ENCODE peak calls at places on chromosomes 6 and 20, in five cellular contexts. Z, V, U, L and A are unnamed samples.

GRCh38 chr20:25624500-25624939 is 706 bp upstream of the NANP start:
- DNase-seq in Z (peak; percentile 31), L (no peak), U (no peak), V (peak; percentile 48), A (no peak)

GRCh38 chr6:6930223-6930880 is 177.4 kb upstream of the RREB1 start:
- DNase-seq in U (no peak), Z (no peak), L (no peak), V (no peak), A (no peak)

GRCh38 chr6:162058281-162058875 is 669.2 kb downstream of the PRKN start:
- DNase-seq in Z (no peak), L (peak; percentile 100), V (no peak), U (no peak), A (peak; percentile 45)

GRCh38 chr6:14996892-14997291 is 249.0 kb upstream of the JARID2 start:
- DNase-seq in V (no peak), L (no peak), Z (no peak), U (no peak), A (no peak)

GRCh38 chr20:31968299-31969126 is 562 bp downstream of the XKR7 start:
- DNase-seq in V (peak; percentile 51), L (peak; percentile 32), U (peak; percentile 86), Z (peak; percentile 57), A (peak; percentile 79)

GRCh38 chr6:50939931-50940330 is 121.3 kb downstream of the TFAP2B start:
- DNase-seq in V (no peak), U (no peak), Z (no peak), L (no peak), A (no peak)

GRCh38 chr20:3749689-3750639 is 17.5 kb downstream of the HSPA12B start:
- DNase-seq in V (no peak), Z (no peak), L (no peak), U (peak; percentile 57), A (no peak)

GRCh38 chr6:157710604-157711003 is 112.4 kb upstream of the SNX9 start:
- DNase-seq in L (peak; percentile 53), V (no peak), Z (no peak), U (no peak), A (peak; percentile 42)

GRCh38 chr20:44011251-44011940 is 96.7 kb downstream of the TOX2 start:
- DNase-seq in Z (no peak), V (no peak), U (no peak), L (no peak), A (no peak)

GRCh38 chr6:106387875-106388274 is 27.4 kb downstream of the CRYBG1 start:
- DNase-seq in L (no peak), U (no peak), V (no peak), Z (no peak), A (no peak)

GRCh38 chr20:31819083-31819784 is at the start of gene MYLK2:
- DNase-seq in Z (no peak), U (no peak), V (no peak), L (no peak), A (no peak)

GRCh38 chr6:10861086-10861485 is 20.8 kb downstream of the GCM2 start:
- DNase-seq in V (no peak), Z (no peak), U (no peak), L (no peak), A (no peak)

GRCh38 chr6:17867880-17868279 is 119.6 kb downstream of the KIF13A start:
- DNase-seq in L (peak; percentile 75), U (no peak), V (no peak), Z (no peak), A (peak; percentile 50)

GRCh38 chr20:21515300-21516179 is 1.7 kb upstream of the NKX2-2 start:
- DNase-seq in V (no peak), Z (no peak), U (no peak), L (no peak), A (peak; percentile 37)

GRCh38 chr6:117518870-117519269 is 36.4 kb downstream of the DCBLD1 start:
- DNase-seq in U (no peak), L (no peak), Z (no peak), V (no peak), A (no peak)

GRCh38 chr6:14079433-14079832 is 38.1 kb upstream of the CD83 start:
- DNase-seq in Z (no peak), L (peak; percentile 40), U (peak; percentile 65), V (no peak), A (peak; percentile 79)

GRCh38 chr6:35557239-35557638 is 44.5 kb upstream of the TULP1 start:
- DNase-seq in Z (no peak), U (no peak), V (no peak), L (no peak), A (no peak)

GRCh38 chr20:59955131-59955796 is 3.0 kb upstream of the CDH26 start:
- DNase-seq in L (peak; percentile 18), Z (no peak), U (no peak), V (no peak), A (no peak)

GRCh38 chr20:48202774-48203173 is 417.5 kb upstream of the SULF2 start:
- DNase-seq in U (no peak), V (no peak), L (no peak), Z (no peak), A (no peak)

GRCh38 chr6:9250852-9251251 is 815.5 kb upstream of the SLC35B3 start:
- DNase-seq in Z (no peak), L (peak; percentile 57), U (no peak), V (no peak), A (peak; percentile 74)

GRCh38 chr6:144999127-144999526 is 714.0 kb downstream of the UTRN start:
- DNase-seq in Z (no peak), U (no peak), V (no peak), L (no peak), A (no peak)

GRCh38 chr6:158072083-158072721 is 90.5 kb downstream of the SYNJ2 start:
- DNase-seq in Z (peak; percentile 62), L (peak; percentile 54), V (peak; percentile 56), U (peak; percentile 80), A (peak; percentile 90)